ENCODE peak calls at places on chromosomes 16 and 17, in eight cellular contexts. T, A, Z, E, G, X, U and W are unnamed samples.

GRCh38 chr16:759110-759910 is 1.2 kb upstream of the MSLN start:
- DNase-seq in T (no peak), Z (no peak), E (no peak), U (no peak), A (no peak), G (no peak), X (no peak), W (no peak)

GRCh38 chr16:87765473-87765775 is 362 bp downstream of the KLHDC4 start:
- DNase-seq in U (peak; percentile 48), E (no peak), G (no peak), X (peak; percentile 24), Z (no peak), T (no peak), A (no peak), W (no peak)

GRCh38 chr17:66748578-66748977 is 86.3 kb upstream of the CACNG5 start:
- DNase-seq in T (no peak), X (no peak), Z (no peak), G (no peak), E (no peak), U (no peak), A (no peak), W (no peak)

GRCh38 chr17:49585422-49586027 is 9.9 kb downstream of the NXPH3 start:
- DNase-seq in G (no peak), E (no peak), A (no peak), X (no peak), Z (no peak), U (no peak), T (no peak), W (no peak)

GRCh38 chr16:24504467-24505345 is 34.7 kb upstream of the RBBP6 start:
- DNase-seq in Z (peak; percentile 68), E (peak; percentile 56), G (peak; percentile 40), X (peak; percentile 47), A (peak; percentile 65), T (peak; percentile 40), U (peak; percentile 28), W (peak; percentile 7)

GRCh38 chr17:12231027-12231682 is 210.5 kb downstream of the MAP2K4 start:
- DNase-seq in X (no peak), Z (no peak), A (no peak), U (no peak), E (no peak), G (peak; percentile 32), T (no peak), W (no peak)

GRCh38 chr16:2769675-2770056 is 7.4 kb downstream of the ELOB start:
- DNase-seq in A (no peak), T (no peak), E (no peak), X (no peak), G (no peak), Z (no peak), U (no peak), W (no peak)

GRCh38 chr17:77691216-77692085 is 267.1 kb upstream of the TNRC6C start:
- DNase-seq in G (no peak), T (no peak), Z (no peak), E (no peak), U (no peak), X (no peak), A (no peak), W (no peak)

GRCh38 chr17:79182176-79183160 is 107.8 kb downstream of the ENGASE start:
- DNase-seq in U (no peak), T (no peak), E (no peak), Z (no peak), G (no peak), A (no peak), X (no peak), W (no peak)

GRCh38 chr16:14957576-14958322 is 17.1 kb upstream of the PDXDC1 start:
- DNase-seq in E (no peak), T (no peak), X (no peak), G (no peak), U (no peak), A (no peak), Z (no peak), W (no peak)

GRCh38 chr16:14284930-14285541 is 213.9 kb downstream of the MRTFB start:
- DNase-seq in G (peak; percentile 54), T (no peak), U (no peak), A (no peak), Z (peak; percentile 80), X (no peak), E (no peak), W (peak; percentile 53)

GRCh38 chr16:85473909-85474640 is 139.0 kb upstream of the GSE1 start:
- DNase-seq in A (no peak), G (no peak), U (no peak), T (no peak), X (no peak), E (no peak), Z (peak; percentile 66), W (no peak)

GRCh38 chr17:57783338-57783742 is 38.2 kb upstream of the CCDC182 start:
- DNase-seq in Z (peak; percentile 77), G (no peak), A (peak; percentile 55), U (peak; percentile 49), T (peak; percentile 86), X (peak; percentile 77), E (peak; percentile 87), W (peak; percentile 74)

GRCh38 chr17:53655591-53655990 is 167.1 kb upstream of the KIF2B start:
- DNase-seq in Z (no peak), E (no peak), X (no peak), U (no peak), T (no peak), A (no peak), G (peak; percentile 20), W (no peak)

GRCh38 chr17:80861892-80862291 is 129.7 kb upstream of the CHMP6 start:
- DNase-seq in X (peak; percentile 54), T (no peak), Z (no peak), A (peak; percentile 79), E (peak; percentile 66), G (no peak), U (peak; percentile 27), W (peak; percentile 27)

GRCh38 chr17:58399974-58400373 is 17.4 kb downstream of the RNF43 start:
- DNase-seq in X (no peak), E (no peak), G (no peak), T (no peak), A (no peak), Z (no peak), U (no peak), W (no peak)

GRCh38 chr17:19551148-19551547 is 17.5 kb downstream of the SLC47A1 start:
- DNase-seq in T (no peak), E (no peak), A (no peak), G (no peak), U (no peak), X (no peak), Z (no peak), W (no peak)

GRCh38 chr16:78183437-78183836 is 84.0 kb downstream of the WWOX start:
- DNase-seq in E (no peak), Z (no peak), G (no peak), T (no peak), A (peak; percentile 37), X (no peak), U (no peak), W (no peak)

GRCh38 chr17:44738214-44738906 is 20.4 kb upstream of the ADAM11 start:
- DNase-seq in A (no peak), Z (no peak), T (no peak), X (no peak), E (no peak), G (no peak), U (no peak), W (no peak)

GRCh38 chr17:28272166-28272565 is 46.8 kb upstream of the TMEM97 start:
- DNase-seq in A (no peak), X (no peak), Z (no peak), G (no peak), E (no peak), U (no peak), T (no peak), W (no peak)

GRCh38 chr17:81426676-81427445 is 31.6 kb downstream of the BAHCC1 start:
- DNase-seq in X (no peak), A (no peak), G (no peak), E (no peak), T (no peak), U (no peak), Z (no peak), W (no peak)

GRCh38 chr17:64291268-64291851 is 28.3 kb upstream of the TEX2 start:
- DNase-seq in A (no peak), T (no peak), Z (no peak), G (no peak), X (no peak), E (no peak), U (no peak), W (no peak)

GRCh38 chr17:49439673-49440571 is 25.2 kb upstream of the PHB1 start:
- DNase-seq in U (no peak), X (no peak), G (no peak), T (no peak), A (no peak), E (no peak), Z (no peak), W (no peak)

GRCh38 chr17:47850692-47851573 is at the start of gene SP6:
- DNase-seq in Z (no peak), G (peak; percentile 25), T (peak; percentile 76), E (peak; percentile 78), U (peak; percentile 44), X (peak; percentile 68), A (peak; percentile 63), W (peak; percentile 47)

GRCh38 chr16:29674188-29674587 is 4.8 kb upstream of the QPRT start:
- DNase-seq in Z (peak; percentile 76), E (no peak), U (no peak), G (no peak), T (no peak), X (no peak), A (peak; percentile 38), W (no peak)

GRCh38 chr17:19421926-19422325 is 10.9 kb downstream of the RNF112 start:
- DNase-seq in A (no peak), Z (no peak), G (no peak), T (no peak), E (no peak), X (no peak), U (no peak), W (no peak)

GRCh38 chr16:16774389-16774788 is 395.4 kb downstream of the NPIPA7 start:
- DNase-seq in T (no peak), U (no peak), E (no peak), X (no peak), G (no peak), A (no peak), Z (no peak), W (no peak)

GRCh38 chr17:63881935-63882601 is at the start of gene GH2:
- DNase-seq in U (peak; percentile 37), A (no peak), X (peak; percentile 60), E (peak; percentile 64), Z (no peak), T (peak; percentile 41), G (no peak), W (no peak)

GRCh38 chr17:73359987-73360410 is 48.2 kb upstream of the CDC42EP4 start:
- DNase-seq in E (no peak), X (no peak), A (peak; percentile 31), U (no peak), G (no peak), Z (no peak), T (peak; percentile 36), W (peak; percentile 16)

GRCh38 chr17:73910216-73910615 is 266.0 kb upstream of the SDK2 start:
- DNase-seq in G (no peak), Z (no peak), U (no peak), A (no peak), T (no peak), E (no peak), X (no peak), W (no peak)

GRCh38 chr16:54287758-54288591 is 1.4 kb upstream of the IRX3 start:
- DNase-seq in Z (no peak), G (no peak), A (no peak), U (no peak), T (no peak), E (no peak), X (no peak), W (no peak)

GRCh38 chr16:2716101-2716885 is 3.7 kb downstream of the PRSS27 start:
- DNase-seq in X (no peak), E (no peak), G (no peak), T (no peak), A (no peak), U (no peak), Z (no peak), W (no peak)

GRCh38 chr17:66347661-66348604 is 45.5 kb downstream of the PRKCA start:
- DNase-seq in G (no peak), X (no peak), U (no peak), A (no peak), E (no peak), T (no peak), Z (peak; percentile 66), W (peak; percentile 36)

GRCh38 chr17:51091635-51092034 is 29.0 kb downstream of the SPAG9 start:
- DNase-seq in E (no peak), U (no peak), A (no peak), T (no peak), G (no peak), X (no peak), Z (no peak), W (no peak)